ENCODE peak calls at places on chromosome 14, in five cellular contexts. A, S, D, O and B are unnamed samples.

GRCh38 chr14:34592623-34593022 is 37.3 kb downstream of the SNX6 start:
- DNase-seq in A (no peak), S (no peak), D (no peak), O (no peak), B (no peak)

GRCh38 chr14:95463173-95463901 is 53.1 kb downstream of the SYNE3 start:
- DNase-seq in A (no peak), S (no peak), D (no peak), O (no peak), B (no peak)

GRCh38 chr14:96104469-96105057 is 65.4 kb downstream of the C14orf132 start:
- DNase-seq in A (peak), S (no peak), D (no peak), O (no peak), B (no peak)

GRCh38 chr14:102511538-102511937 is 2.0 kb upstream of the ANKRD9 start:
- DNase-seq in A (no peak), S (no peak), D (no peak), O (no peak), B (no peak)

GRCh38 chr14:21081521-21082184 is 11.5 kb downstream of the ARHGEF40 start:
- DNase-seq in A (no peak), S (no peak), D (no peak), O (no peak), B (no peak)

GRCh38 chr14:49926803-49927202 is 33.9 kb downstream of the ARF6 start:
- DNase-seq in A (no peak), S (no peak), D (no peak), O (no peak), B (no peak)

GRCh38 chr14:64880382-64881121 is 845 bp upstream of the SPTB start:
- DNase-seq in A (no peak), S (no peak), D (peak), O (no peak), B (peak)

GRCh38 chr14:88551936-88552565 is 2.8 kb downstream of the PTPN21 start:
- DNase-seq in A (no peak), S (no peak), D (no peak), O (no peak), B (no peak)

GRCh38 chr14:63759454-63759853 is 31.6 kb upstream of the SGPP1 start:
- DNase-seq in A (no peak), S (no peak), D (no peak), O (peak), B (no peak)

GRCh38 chr14:75981426-75981825 is 369 bp downstream of the TGFB3 start:
- DNase-seq in A (peak), S (no peak), D (peak), O (peak), B (no peak)

GRCh38 chr14:81033841-81034240 is 78.4 kb downstream of the TSHR start:
- DNase-seq in A (no peak), S (no peak), D (no peak), O (no peak), B (no peak)

GRCh38 chr14:98877065-98877464 is 394.9 kb downstream of the BCL11B start:
- DNase-seq in A (no peak), S (no peak), D (no peak), O (no peak), B (no peak)

GRCh38 chr14:21940887-21941855 is 267.6 kb upstream of the OR4E1 start:
- DNase-seq in A (peak), S (no peak), D (peak), O (no peak), B (peak)

GRCh38 chr14:63078606-63079005 is 33.3 kb upstream of the KCNH5 start:
- DNase-seq in A (no peak), S (no peak), D (no peak), O (no peak), B (no peak)

GRCh38 chr14:93231129-93231979 is 24.3 kb downstream of the UBR7 start:
- DNase-seq in A (no peak), S (no peak), D (no peak), O (no peak), B (no peak)

GRCh38 chr14:102817942-102818940 is 41.0 kb downstream of the TRAF3 start:
- DNase-seq in A (no peak), S (no peak), D (no peak), O (no peak), B (no peak)

GRCh38 chr14:85532570-85532969 is 2.6 kb downstream of the FLRT2 start:
- DNase-seq in A (no peak), S (no peak), D (no peak), O (no peak), B (no peak)

GRCh38 chr14:73253721-73254120 is 16.4 kb downstream of the PAPLN start:
- DNase-seq in A (no peak), S (no peak), D (no peak), O (no peak), B (no peak)

GRCh38 chr14:26820101-26820500 is 222.3 kb upstream of the NOVA1 start:
- DNase-seq in A (no peak), S (no peak), D (no peak), O (no peak), B (no peak)

GRCh38 chr14:93430889-93431670 is at the start of gene UNC79:
- DNase-seq in A (no peak), S (peak), D (no peak), O (no peak), B (no peak)

GRCh38 chr14:70640938-70641547 is 673 bp upstream of the TTC9 start:
- DNase-seq in A (no peak), S (no peak), D (no peak), O (peak), B (no peak)

GRCh38 chr14:73775339-73776193 is 61.4 kb upstream of the PNMA1 start:
- DNase-seq in A (no peak), S (no peak), D (no peak), O (no peak), B (no peak)

GRCh38 chr14:59362533-59362932 is 102.6 kb downstream of the GPR135 start:
- DNase-seq in A (no peak), S (no peak), D (no peak), O (no peak), B (peak)

GRCh38 chr14:36580141-36580855 is 2.1 kb downstream of the NKX2-8 start:
- DNase-seq in A (no peak), S (no peak), D (no peak), O (no peak), B (no peak)

GRCh38 chr14:20680843-20681347 is 3.5 kb upstream of the RNASE4 start:
- DNase-seq in A (no peak), S (no peak), D (no peak), O (no peak), B (no peak)

GRCh38 chr14:61544448-61545202 is 150.7 kb upstream of the HIF1A start:
- DNase-seq in A (no peak), S (no peak), D (no peak), O (no peak), B (no peak)

GRCh38 chr14:52080817-52081755 is 12.2 kb upstream of the NID2 start:
- DNase-seq in A (peak), S (no peak), D (no peak), O (no peak), B (peak)

GRCh38 chr14:57382283-57382682 is 8.1 kb upstream of the NAA30 start:
- DNase-seq in A (peak), S (no peak), D (no peak), O (no peak), B (no peak)

GRCh38 chr14:94373708-94374107 is 14.7 kb downstream of the SERPINA1 start:
- DNase-seq in A (no peak), S (no peak), D (no peak), O (no peak), B (peak)

GRCh38 chr14:50862171-50862570 is 9.7 kb upstream of the ABHD12B start:
- DNase-seq in A (peak), S (no peak), D (no peak), O (no peak), B (no peak)

GRCh38 chr14:71629765-71630502 is 302.3 kb upstream of the RGS6 start:
- DNase-seq in A (no peak), S (no peak), D (no peak), O (no peak), B (no peak)

GRCh38 chr14:44854114-44854513 is 107.6 kb downstream of the KLHL28 start:
- DNase-seq in A (no peak), S (no peak), D (no peak), O (no peak), B (no peak)

GRCh38 chr14:56087824-56088571 is 30.2 kb upstream of the PELI2 start:
- DNase-seq in A (no peak), S (no peak), D (no peak), O (no peak), B (no peak)

GRCh38 chr14:92719890-92720323 is 28.5 kb downstream of the LGMN start:
- DNase-seq in A (no peak), S (no peak), D (no peak), O (no peak), B (no peak)

GRCh38 chr14:78598046-78598652 is 428.0 kb downstream of the NRXN3 start:
- DNase-seq in A (peak), S (peak), D (peak), O (no peak), B (peak)

GRCh38 chr14:56797569-56798446 is 12.5 kb downstream of the OTX2 start:
- DNase-seq in A (no peak), S (no peak), D (no peak), O (no peak), B (no peak)

GRCh38 chr14:56718312-56718711 is 92.0 kb downstream of the OTX2 start:
- DNase-seq in A (peak), S (no peak), D (no peak), O (no peak), B (no peak)

GRCh38 chr14:104031384-104031783 is 54.1 kb upstream of the ASPG start:
- DNase-seq in A (no peak), S (no peak), D (no peak), O (no peak), B (no peak)

GRCh38 chr14:73833024-73833423 is 18.6 kb upstream of the PTGR2 start:
- DNase-seq in A (no peak), S (no peak), D (no peak), O (no peak), B (no peak)

DNA sequence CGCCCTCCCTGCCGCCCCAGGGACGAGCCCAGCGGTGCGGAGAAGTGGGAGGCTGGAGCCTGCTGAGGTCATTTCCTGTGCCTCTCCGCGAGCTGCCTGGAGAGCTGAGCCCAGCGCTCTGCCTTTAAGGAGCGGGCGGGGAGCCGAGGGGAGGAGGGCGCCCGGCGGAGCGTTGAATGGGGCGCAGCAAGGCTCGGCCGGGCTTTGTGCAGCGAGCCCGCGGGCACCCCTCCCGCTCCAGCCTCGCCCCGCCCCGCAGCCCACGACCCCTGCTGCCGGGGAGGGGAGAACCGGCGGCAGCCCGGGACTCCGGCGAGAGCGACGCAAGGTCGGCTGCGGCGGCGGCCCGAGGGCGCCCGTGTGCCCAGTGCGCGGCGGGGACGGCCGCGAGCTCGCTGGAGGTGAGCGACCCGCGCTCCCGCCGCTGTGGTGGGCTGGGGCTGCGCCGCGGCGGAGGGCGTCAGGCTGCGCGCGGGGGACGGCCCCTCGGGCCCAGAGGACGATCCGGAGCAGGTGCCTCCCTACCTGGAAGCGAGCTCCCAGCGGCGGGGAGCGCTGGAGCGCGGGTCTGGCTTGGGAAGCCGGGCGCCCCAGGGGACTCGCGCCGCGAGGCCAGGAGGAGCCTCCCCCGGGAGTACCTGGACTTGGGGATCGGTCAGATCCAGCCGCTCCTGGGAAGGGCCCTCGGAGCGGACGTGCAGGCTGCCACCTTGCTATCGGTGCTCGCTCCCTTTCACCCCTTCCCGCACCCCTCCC is at the start of gene PLEKHH1:
- DNase-seq in A (peak), S (peak), D (peak), O (no peak), B (peak)
- TF ChIP-seq EZH2 in A (no peak), S (no peak), D (no peak), O (no peak), B (no peak)

GRCh38 chr14:90179357-90179756 is 77.0 kb upstream of the PSMC1 start:
- DNase-seq in A (no peak), S (no peak), D (no peak), O (no peak), B (no peak)

GRCh38 chr14:90184094-90184493 is 72.3 kb upstream of the PSMC1 start:
- DNase-seq in A (no peak), S (no peak), D (no peak), O (no peak), B (no peak)

GRCh38 chr14:90177537-90178189 is 78.7 kb upstream of the PSMC1 start:
- DNase-seq in A (no peak), S (no peak), D (no peak), O (no peak), B (no peak)

GRCh38 chr14:90175631-90176030 is 80.7 kb upstream of the PSMC1 start:
- DNase-seq in A (no peak), S (no peak), D (no peak), O (no peak), B (no peak)

DNA sequence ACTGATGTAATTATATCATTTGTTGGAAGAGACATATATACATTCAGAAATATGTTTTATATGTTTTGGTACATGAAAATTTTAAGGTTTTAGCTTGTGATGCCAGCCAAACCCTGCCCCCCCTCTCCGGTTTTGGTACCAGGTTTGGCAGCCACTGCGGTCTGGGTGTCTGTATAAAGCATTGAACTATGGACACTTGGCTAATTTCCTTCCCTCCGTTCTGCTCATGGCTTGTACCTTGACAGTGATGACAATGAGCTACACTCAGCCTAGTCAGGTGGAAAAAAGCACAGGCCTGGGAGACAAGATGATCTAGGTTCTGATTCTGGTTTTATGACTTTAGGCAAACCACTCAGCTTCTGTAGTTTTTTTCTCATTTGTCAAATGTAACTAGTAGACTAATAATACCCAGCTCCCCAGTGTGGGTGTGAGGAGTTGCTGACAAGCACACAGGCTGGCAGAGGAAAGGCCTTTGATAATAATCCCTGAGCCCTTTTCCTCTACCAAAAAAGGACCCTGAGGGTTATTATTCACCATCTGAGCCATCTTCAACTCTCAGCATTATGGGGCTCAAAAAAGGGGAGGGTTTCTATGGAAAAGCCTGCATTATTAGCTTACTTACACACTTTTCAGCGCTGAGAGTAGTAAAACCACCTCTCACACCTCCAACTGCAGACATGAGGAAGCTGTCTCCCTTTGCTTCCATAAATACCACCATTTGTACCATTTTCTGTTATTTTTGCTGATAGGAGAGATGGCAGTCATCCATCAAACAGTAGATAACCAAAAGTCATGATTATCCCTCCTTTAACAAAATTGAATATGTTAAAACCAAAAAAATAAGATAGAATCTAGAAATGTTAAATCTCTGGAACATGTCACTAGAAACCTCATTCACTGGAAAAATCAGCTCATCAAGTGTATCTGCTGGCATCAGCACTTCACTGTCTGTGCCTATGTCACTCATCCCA is 76.3 kb upstream of the PSMC1 start:
- DNase-seq in A (no peak), S (no peak), D (no peak), O (no peak), B (no peak)
- TF ChIP-seq SIN3A in A (no peak), S (no peak), D (no peak), O (no peak), B (no peak)

GRCh38 chr14:31461545-31461944 is 4.2 kb upstream of the DTD2 start:
- DNase-seq in A (no peak), S (no peak), D (no peak), O (no peak), B (no peak)

GRCh38 chr14:31457665-31458659 is 656 bp upstream of the DTD2 start:
- DNase-seq in A (peak), S (no peak), D (no peak), O (no peak), B (no peak)

DNA sequence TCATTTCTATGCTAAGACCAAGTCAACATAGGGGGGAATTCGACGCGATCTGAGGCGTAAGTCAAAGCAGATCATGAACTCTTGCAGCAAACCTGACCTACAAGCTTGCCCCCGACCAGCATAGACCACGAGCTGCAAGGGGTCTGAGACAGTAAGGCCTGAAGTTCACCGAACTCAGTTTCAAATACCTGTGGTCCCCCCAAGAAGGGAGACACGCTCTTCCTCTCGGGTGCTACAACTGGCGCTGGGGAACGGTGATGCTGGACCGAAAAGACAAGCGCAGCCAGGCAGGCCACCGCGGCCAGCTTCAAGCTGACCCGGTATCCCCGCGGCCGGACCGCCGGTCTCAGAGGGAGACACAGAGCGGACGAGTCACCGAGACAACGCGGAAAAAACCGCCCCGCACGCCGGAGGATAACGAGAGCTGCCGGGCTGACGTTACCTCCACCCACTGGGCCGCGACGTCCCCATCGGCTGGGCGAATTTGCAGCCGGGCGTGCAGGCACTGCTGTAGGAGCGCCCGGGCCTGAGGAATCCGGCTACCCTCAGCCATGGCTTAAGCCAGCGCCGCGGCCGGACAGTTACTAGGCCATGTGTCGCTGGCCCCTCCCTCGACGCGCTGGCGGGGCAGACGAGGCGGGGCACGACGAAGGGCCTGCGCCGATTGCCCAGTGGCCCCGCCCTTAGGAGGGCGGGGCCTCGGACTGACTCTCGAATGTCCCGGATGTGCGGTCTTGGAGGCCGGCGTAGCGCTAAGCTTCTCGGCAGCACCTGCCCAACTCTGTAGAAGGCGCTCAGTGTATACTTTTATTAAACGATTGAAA is at the start of gene DTD2:
- DNase-seq in A (peak), S (peak), D (peak), O (peak), B (peak)
- TF ChIP-seq EZH2 in A (no peak), S (no peak), D (no peak), O (no peak), B (no peak)

GRCh38 chr14:105050551-105050897 is 14.7 kb downstream of the GPR132 start:
- DNase-seq in A (peak), S (no peak), D (peak), O (no peak), B (peak)
- TF ChIP-seq SIN3A in A (no peak), S (no peak), D (no peak), O (no peak), B (no peak)

GRCh38 chr14:24299255-24300191 is at the start of the genes DHRS1 and NOP9:
- DNase-seq in A (peak), S (peak), D (peak), O (peak), B (peak)
- TF ChIP-seq EZH2 in A (no peak), S (no peak), D (no peak), O (no peak), B (no peak)

DNA sequence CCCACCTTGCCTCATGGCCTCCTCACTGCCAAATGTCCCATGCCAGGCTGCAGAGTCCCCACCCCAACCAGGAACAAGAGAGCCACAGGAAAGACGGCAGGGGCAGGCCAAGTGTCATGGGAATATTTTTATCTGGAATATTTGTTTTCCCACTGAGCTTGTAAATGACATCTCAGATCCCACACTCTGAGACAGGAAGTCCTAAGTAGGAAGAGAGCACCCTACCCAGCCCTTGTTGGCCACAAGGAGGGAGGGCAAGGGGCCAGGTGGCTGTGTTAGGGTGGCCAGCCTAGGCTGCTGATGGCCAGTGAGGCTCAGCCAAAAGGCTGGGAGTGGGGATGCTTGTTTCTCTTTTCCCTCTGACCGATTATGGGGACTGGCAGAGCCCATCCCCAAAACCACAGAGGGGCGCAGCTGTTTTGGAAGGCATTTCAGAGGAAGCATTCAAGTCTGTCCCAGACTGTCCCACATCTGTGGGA is 7.7 kb upstream of the MEG3 start:
- DNase-seq in A (peak), S (no peak), D (no peak), O (no peak), B (no peak)
- TF ChIP-seq SIN3A in A (no peak), S (no peak), D (no peak), O (no peak), B (no peak)